ENCODE peak calls at places on chromosome 7, in seven cellular contexts. G is GM12891, Q is transverse colon, F is SK-N-SH, W is K562, B is prostate gland, P is esophagus muscularis mucosa. U is an unnamed sample.

GRCh38 chr7:69166979-69167516 is 431.2 kb upstream of the AUTS2 start:
- DNase-seq in W (no peak), F (no peak), B (no peak), G (no peak), P (no peak), Q (no peak), U (no peak)

GRCh38 chr7:108165726-108166125 is 35.6 kb upstream of the LAMB4 start:
- DNase-seq in G (no peak), B (no peak), Q (no peak), F (no peak), P (no peak), W (no peak), U (no peak)

GRCh38 chr7:50598455-50599343 is 33.5 kb upstream of the DDC start:
- DNase-seq in F (peak; percentile 61), G (no peak), Q (no peak), P (no peak), W (no peak), B (no peak), U (no peak)

GRCh38 chr7:70573202-70573810 is 558.6 kb upstream of the GALNT17 start:
- DNase-seq in B (no peak), F (no peak), G (no peak), W (no peak), P (no peak), Q (no peak), U (no peak)

GRCh38 chr7:94423865-94424264 is 29.2 kb downstream of the COL1A2 start:
- DNase-seq in Q (no peak), G (no peak), B (no peak), F (no peak), P (no peak), W (no peak), U (no peak)

GRCh38 chr7:99193527-99194214 is 14.2 kb downstream of the KPNA7 start:
- DNase-seq in B (no peak), Q (no peak), F (no peak), W (no peak), P (no peak), G (no peak), U (no peak)

GRCh38 chr7:142152076-142152475 is 40.6 kb downstream of the MGAM2 start:
- DNase-seq in Q (no peak), F (no peak), W (no peak), B (no peak), P (no peak), G (no peak), U (no peak)

GRCh38 chr7:17408245-17408903 is 109.9 kb downstream of the AHR start:
- DNase-seq in Q (peak; percentile 37), P (no peak), B (no peak), F (no peak), W (no peak), G (no peak), U (peak; percentile 96)

GRCh38 chr7:35781200-35781701 is 19.6 kb upstream of the SEPTIN7 start:
- DNase-seq in P (no peak), W (no peak), Q (no peak), F (no peak), B (no peak), G (no peak), U (no peak)

GRCh38 chr7:103063895-103064294 is 10.7 kb downstream of the FBXL13 start:
- DNase-seq in Q (no peak), F (no peak), P (no peak), W (no peak), B (no peak), G (no peak), U (no peak)

GRCh38 chr7:124420367-124420766 is 345.2 kb downstream of the GPR37 start:
- DNase-seq in Q (no peak), W (no peak), P (no peak), F (peak; percentile 3), B (no peak), G (no peak), U (no peak)

GRCh38 chr7:12410523-12410922 is 6.9 kb upstream of the VWDE start:
- DNase-seq in F (no peak), B (no peak), P (no peak), Q (no peak), G (no peak), W (no peak), U (no peak)

GRCh38 chr7:155944901-155945300 is 132.6 kb upstream of the SHH start:
- DNase-seq in B (no peak), Q (no peak), W (no peak), P (no peak), F (no peak), G (no peak), U (no peak)

GRCh38 chr7:33420311-33420710 is 290.9 kb downstream of the BBS9 start:
- DNase-seq in B (no peak), Q (no peak), P (no peak), W (no peak), F (no peak), G (no peak), U (no peak)

GRCh38 chr7:83446126-83446675 is 202.7 kb downstream of the SEMA3E start:
- DNase-seq in Q (no peak), W (no peak), G (no peak), P (no peak), F (no peak), B (no peak), U (no peak)

GRCh38 chr7:156017916-156018700 is 205.8 kb upstream of the SHH start:
- DNase-seq in G (no peak), B (no peak), F (no peak), Q (no peak), P (no peak), W (no peak), U (no peak)

GRCh38 chr7:36346260-36346831 is 43.3 kb upstream of the ANLN start:
- DNase-seq in F (no peak), G (no peak), B (no peak), W (no peak), Q (no peak), P (no peak), U (no peak)

GRCh38 chr7:64665980-64666674 is at the start of gene ZNF107:
- DNase-seq in Q (peak; percentile 92), B (peak; percentile 95), G (peak; percentile 66), F (peak; percentile 89), W (peak; percentile 93), P (peak; percentile 97), U (peak; percentile 90)
- TF ChIP-seq POLR2AphosphoS5 in Q (peak; percentile 32), B (peak; percentile 88), G (peak; percentile 86), F (peak; percentile 92), W (peak; percentile 88), P (peak; percentile 87), U (peak; percentile 89)

GRCh38 chr7:130951303-130951975 is 217.4 kb upstream of the KLF14 start:
- DNase-seq in G (no peak), W (no peak), P (no peak), F (no peak), Q (no peak), B (no peak), U (no peak)
- TF ChIP-seq POLR2AphosphoS5 in G (peak; percentile 78), W (no peak), P (no peak), F (no peak), Q (no peak), B (no peak), U (no peak)

GRCh38 chr7:146136357-146136875 is 19.8 kb downstream of the CNTNAP2 start:
- DNase-seq in Q (no peak), G (no peak), B (no peak), P (no peak), F (no peak), W (no peak), U (no peak)
- TF ChIP-seq POLR2AphosphoS5 in Q (no peak), G (no peak), B (no peak), P (no peak), F (no peak), W (no peak), U (no peak)

GRCh38 chr7:4768597-4769569 is 6.5 kb upstream of the AP5Z1 start:
- DNase-seq in B (no peak), Q (no peak), P (no peak), F (no peak), G (no peak), W (no peak), U (no peak)

GRCh38 chr7:4764402-4765007 is 10.9 kb upstream of the AP5Z1 start:
- DNase-seq in W (no peak), B (no peak), Q (no peak), G (no peak), F (no peak), P (no peak), U (no peak)

GRCh38 chr7:4765776-4766490 is 9.5 kb upstream of the AP5Z1 start:
- DNase-seq in Q (no peak), W (no peak), F (no peak), P (no peak), G (no peak), B (no peak), U (no peak)

GRCh38 chr7:4769753-4770152 is 5.7 kb upstream of the AP5Z1 start:
- DNase-seq in G (no peak), P (no peak), Q (no peak), F (no peak), B (no peak), W (no peak), U (no peak)

GRCh38 chr7:4766666-4767530 is 8.5 kb upstream of the AP5Z1 start:
- DNase-seq in G (no peak), F (no peak), Q (peak; percentile 32), B (no peak), P (no peak), W (no peak), U (no peak)
- TF ChIP-seq POLR2AphosphoS5 in G (no peak), F (no peak), Q (peak; percentile 61), B (no peak), P (peak; percentile 84), W (no peak), U (no peak)

GRCh38 chr7:95730493-95731280 is 41.7 kb upstream of the DYNC1I1 start:
- DNase-seq in F (no peak), G (no peak), W (no peak), B (no peak), P (no peak), Q (no peak), U (no peak)
- TF ChIP-seq POLR2AphosphoS5 in F (no peak), G (no peak), W (no peak), B (no peak), P (no peak), Q (no peak), U (no peak)

GRCh38 chr7:153523320-153524015 is 528.7 kb upstream of the DPP6 start:
- DNase-seq in F (no peak), Q (no peak), G (no peak), B (no peak), P (no peak), W (no peak), U (no peak)
- TF ChIP-seq POLR2AphosphoS5 in F (no peak), Q (no peak), G (no peak), B (no peak), P (peak; percentile 57), W (no peak), U (no peak)

GRCh38 chr7:65731562-65732035 is 141.3 kb upstream of the VKORC1L1 start:
- DNase-seq in P (no peak), B (peak; percentile 28), W (peak; percentile 50), Q (peak; percentile 28), F (no peak), G (no peak), U (no peak)
- TF ChIP-seq POLR2AphosphoS5 in P (no peak), B (peak; percentile 20), W (no peak), Q (no peak), F (no peak), G (no peak), U (no peak)

U was measured in Panc1.